ENCODE peak calls at places on chromosomes 12 and 14, in six cellular contexts. E is Kasumi-1; D is astrocyte of the cerebellum; B is NCI-H774; P is HT1080; G is effector memory CD8-positive, alpha-beta T cell. U is an unnamed sample.

GRCh38 chr12:7145671-7146070 is 15.5 kb downstream of the CLSTN3 start:
- DNase-seq in E (no peak), D (no peak), B (no peak), P (no peak), G (no peak), U (no peak)

GRCh38 chr14:74018029-74018703 is 922 bp downstream of the ENTPD5 start:
- DNase-seq in E (peak), D (peak), B (no peak), P (peak), G (peak), U (peak)

GRCh38 chr12:127172857-127173256 is 1094.1 kb upstream of the TMEM132C start:
- DNase-seq in E (no peak), D (no peak), B (no peak), P (no peak), G (no peak), U (no peak)

GRCh38 chr12:121815221-121815620 is 11.4 kb downstream of the SETD1B start:
- DNase-seq in E (no peak), D (no peak), B (no peak), P (no peak), G (no peak), U (no peak)

GRCh38 chr14:66443158-66443695 is 42.9 kb upstream of the CCDC196 start:
- DNase-seq in E (no peak), D (no peak), B (no peak), P (peak), G (no peak), U (no peak)

GRCh38 chr14:51458563-51458955 is 193.2 kb upstream of the FRMD6 start:
- DNase-seq in E (no peak), D (no peak), B (no peak), P (peak), G (no peak), U (no peak)

GRCh38 chr14:80047761-80048160 is 163.5 kb downstream of the DIO2 start:
- DNase-seq in E (no peak), D (no peak), B (no peak), P (no peak), G (no peak), U (peak)

GRCh38 chr14:68662395-68662794 is 130.5 kb downstream of the ZFP36L1 start:
- DNase-seq in E (no peak), D (no peak), B (no peak), P (no peak), G (no peak), U (no peak)

GRCh38 chr14:74240794-74241610 is 1.8 kb downstream of the VSX2 start:
- DNase-seq in E (no peak), D (no peak), B (no peak), P (no peak), G (no peak), U (no peak)

GRCh38 chr12:91037301-91037700 is 20.5 kb downstream of the KERA start:
- DNase-seq in E (no peak), D (no peak), B (no peak), P (no peak), G (no peak), U (no peak)

GRCh38 chr12:45695035-45695434 is 34.5 kb upstream of the ARID2 start:
- DNase-seq in E (no peak), D (no peak), B (no peak), P (no peak), G (no peak), U (no peak)

GRCh38 chr12:74816398-74817175 is 279.0 kb downstream of the ATXN7L3B start:
- DNase-seq in E (no peak), D (no peak), B (no peak), P (peak), G (no peak), U (no peak)

GRCh38 chr12:120131116-120131515 is 14.6 kb upstream of the RAB35 start:
- DNase-seq in E (no peak), D (no peak), B (no peak), P (no peak), G (no peak), U (no peak)

GRCh38 chr12:100238801-100239200 is 28.1 kb downstream of the DEPDC4 start:
- DNase-seq in E (no peak), D (no peak), B (no peak), P (no peak), G (no peak), U (no peak)

GRCh38 chr14:93115920-93116675 is at the start of gene ITPK1:
- DNase-seq in E (peak), D (no peak), B (no peak), P (peak), G (peak), U (no peak)

GRCh38 chr14:91964724-91965123 is 17.2 kb upstream of the FBLN5 start:
- DNase-seq in E (no peak), D (no peak), B (no peak), P (no peak), G (no peak), U (no peak)

GRCh38 chr12:12877145-12877544 is 14.2 kb upstream of the GPRC5A start:
- DNase-seq in E (no peak), D (no peak), B (no peak), P (no peak), G (no peak), U (no peak)

GRCh38 chr12:565589-566105 is 97.6 kb downstream of the NINJ2 start:
- DNase-seq in E (no peak), D (no peak), B (no peak), P (no peak), G (no peak), U (no peak)

GRCh38 chr14:72523397-72524157 is 370.3 kb downstream of the DPF3 start:
- DNase-seq in E (no peak), D (no peak), B (no peak), P (no peak), G (no peak), U (no peak)

U was measured in DMS 273 treated with DMSO at 0.1 percent for 48 hours.